ENCODE peak calls at places on chromosome 2, in eight cellular contexts. J is Peyer's patch, V is SJSA1, X is T follicular helper cell, D is T-helper 9 cell, L is stromal cell of bone marrow, O is NCI-H1092 treated with DMSO at 0.1 percent for 48 hours, C is activated gamma-delta T cell treated with Interleukin-2 at 50 U/mL for 16 hours. S is an unnamed sample.

GRCh38 chr2:188628989-188629889 is 337.6 kb downstream of the GULP1 start:
- DNase-seq in J (no peak), V (peak; percentile 31), X (no peak), D (no peak), L (peak; percentile 81), O (no peak), C (no peak), S (no peak)

GRCh38 chr2:47198985-47199451 is 43.9 kb upstream of the STPG4 start:
- DNase-seq in J (no peak), V (peak; percentile 97), X (no peak), D (no peak), L (peak; percentile 74), O (no peak), C (no peak), S (no peak)

GRCh38 chr2:2889141-2889540 is 488.5 kb downstream of the EIPR1 start:
- DNase-seq in J (no peak), V (no peak), X (no peak), D (no peak), L (no peak), O (no peak), C (no peak), S (no peak)

GRCh38 chr2:53235836-53236582 is 531.6 kb upstream of the CHAC2 start:
- DNase-seq in J (no peak), V (no peak), X (no peak), D (no peak), L (no peak), O (no peak), C (no peak), S (no peak)

GRCh38 chr2:240990266-240990529 is 8.2 kb upstream of the SNED1 start:
- DNase-seq in J (no peak), V (no peak), X (no peak), D (no peak), L (no peak), O (no peak), C (no peak), S (no peak)

GRCh38 chr2:207163815-207164747 is 1.7 kb downstream of the KLF7 start:
- DNase-seq in J (peak; percentile 68), V (peak; percentile 40), X (no peak), D (no peak), L (no peak), O (peak; percentile 10), C (no peak), S (peak; percentile 84)

GRCh38 chr2:176435691-176436215 is 166.5 kb downstream of the MTX2 start:
- DNase-seq in J (no peak), V (no peak), X (no peak), D (no peak), L (no peak), O (no peak), C (no peak), S (no peak)

GRCh38 chr2:241507430-241508239 is 749 bp downstream of the STK25 start:
- DNase-seq in J (no peak), V (peak; percentile 75), X (peak; percentile 5), D (no peak), L (no peak), O (peak; percentile 21), C (peak; percentile 22), S (peak; percentile 78)

GRCh38 chr2:86078801-86079545 is 26.7 kb downstream of the POLR1A start:
- DNase-seq in J (no peak), V (peak; percentile 39), X (peak; percentile 15), D (no peak), L (no peak), O (peak; percentile 32), C (peak; percentile 28), S (no peak)

GRCh38 chr2:36355157-36355889 is at the start of gene CRIM1:
- DNase-seq in J (peak; percentile 93), V (peak; percentile 82), X (no peak), D (peak; percentile 25), L (peak; percentile 85), O (no peak), C (peak; percentile 33), S (peak; percentile 92)

GRCh38 chr2:105403785-105404698 is 5.2 kb upstream of the FHL2 start:
- DNase-seq in J (peak; percentile 76), V (peak; percentile 94), X (no peak), D (no peak), L (peak; percentile 94), O (no peak), C (no peak), S (no peak)

GRCh38 chr2:198656869-198657268 is 800.9 kb downstream of the SATB2 start:
- DNase-seq in J (no peak), V (no peak), X (no peak), D (no peak), L (no peak), O (no peak), C (no peak), S (no peak)